ENCODE peak calls at places on chromosomes 12 and 14, in five cellular contexts. Z is HFF-Myc; K is NCI-H1092 treated with DMSO at 0.1 percent for 48 hours; N is stimulated activated CD4-positive, alpha-beta T cell treated with anti-CD3 and anti-CD28 coated beads, TNF-alpha, amount 100 ng/mL, for 4 hours; S is astrocyte of the spinal cord. U is an unnamed sample.

GRCh38 chr14:34043627-34044372 is 92.9 kb upstream of the EGLN3 start:
- DNase-seq in N (peak), K (no peak), S (no peak), Z (no peak), U (no peak)

GRCh38 chr12:122309564-122310121 is 43.3 kb upstream of the VPS33A start:
- DNase-seq in K (no peak), S (no peak), Z (no peak), N (no peak), U (no peak)

GRCh38 chr12:79927772-79928474 is 7.0 kb downstream of the PPP1R12A start:
- DNase-seq in Z (no peak), N (no peak), K (no peak), S (no peak), U (no peak)

GRCh38 chr12:40733871-40734270 is 41.6 kb downstream of the CNTN1 start:
- DNase-seq in Z (no peak), S (no peak), N (no peak), K (no peak), U (no peak)

GRCh38 chr14:72948481-72949138 is 22.3 kb downstream of the DCAF4 start:
- DNase-seq in S (peak), K (peak), N (peak), Z (no peak), U (no peak)

GRCh38 chr14:70754989-70755388 is 54.3 kb downstream of the MAP3K9 start:
- DNase-seq in Z (no peak), N (no peak), S (peak), K (no peak), U (no peak)

GRCh38 chr12:95480230-95480629 is 6.3 kb downstream of the METAP2 start:
- DNase-seq in Z (no peak), N (no peak), S (peak), K (no peak), U (no peak)

GRCh38 chr12:92036061-92036620 is 109.5 kb downstream of the BTG1 start:
- DNase-seq in N (no peak), K (no peak), Z (no peak), S (no peak), U (no peak)

GRCh38 chr12:29088611-29089219 is 60.4 kb upstream of the FAR2 start:
- DNase-seq in K (no peak), N (no peak), Z (peak), S (peak), U (no peak)

GRCh38 chr14:100155881-100156645 is 3.4 kb downstream of the DEGS2 start:
- DNase-seq in Z (no peak), K (peak), N (no peak), S (no peak), U (no peak)

GRCh38 chr12:18859400-18859799 is 121.5 kb downstream of the CAPZA3 start:
- DNase-seq in S (no peak), N (no peak), Z (no peak), K (no peak), U (no peak)

GRCh38 chr12:53495903-53496751 is 3.1 kb downstream of the MAP3K12 start:
- DNase-seq in N (no peak), K (no peak), S (peak), Z (no peak), U (no peak)

GRCh38 chr14:88559852-88560251 is 3.0 kb upstream of the ZC3H14 start:
- DNase-seq in S (peak), Z (peak), K (peak), N (no peak), U (no peak)

GRCh38 chr14:61231810-61232209 is 49.3 kb downstream of the TMEM30B start:
- DNase-seq in N (no peak), K (no peak), S (no peak), Z (no peak), U (no peak)

GRCh38 chr14:65926504-65926903 is 514.0 kb downstream of the FUT8 start:
- DNase-seq in K (no peak), N (no peak), S (no peak), Z (no peak), U (no peak)

GRCh38 chr12:56198836-56199235 is 9.6 kb upstream of the SMARCC2 start:
- DNase-seq in N (no peak), S (no peak), Z (no peak), K (no peak), U (no peak)

GRCh38 chr12:118063567-118064391 is 2.8 kb upstream of the WSB2 start:
- DNase-seq in N (no peak), Z (no peak), K (no peak), S (peak), U (no peak)

GRCh38 chr14:94171208-94171607 is 2.9 kb upstream of the PPP4R4 start:
- DNase-seq in Z (no peak), S (no peak), N (no peak), K (no peak), U (no peak)

GRCh38 chr12:38983117-38983571 is 77.8 kb upstream of the CPNE8 start:
- DNase-seq in S (no peak), Z (no peak), K (no peak), N (no peak), U (no peak)

GRCh38 chr14:23339506-23340268 is 13.0 kb downstream of the SLC22A17 start:
- DNase-seq in S (no peak), K (no peak), N (no peak), Z (no peak), U (no peak)

GRCh38 chr14:82854131-82854530 is 1320.5 kb upstream of the SEL1L start:
- DNase-seq in S (no peak), K (no peak), Z (no peak), N (no peak), U (no peak)

GRCh38 chr12:119870462-119870861 is 6.7 kb downstream of the CIT start:
- DNase-seq in S (peak), N (no peak), K (no peak), Z (peak), U (no peak)

GRCh38 chr14:30238936-30239335 is 311.3 kb upstream of the PRKD1 start:
- DNase-seq in Z (no peak), S (no peak), N (no peak), K (no peak), U (no peak)

GRCh38 chr12:9829483-9829882 is 2.2 kb downstream of the KLRF1 start:
- DNase-seq in N (no peak), K (no peak), S (no peak), Z (no peak), U (no peak)